ENCODE peak calls at places on chromosomes 5 and 9, in seven cellular contexts. K, V, U, M, S, R and X are unnamed samples.

GRCh38 chr5:107875834-107876233 is 205.1 kb upstream of the EFNA5 start:
- DNase-seq in K (no peak), V (peak; percentile 10), U (no peak), M (no peak), S (no peak), R (no peak), X (no peak)

GRCh38 chr5:2204366-2205184 is 321.9 kb upstream of the IRX4 start:
- DNase-seq in K (no peak), V (peak; percentile 34), U (no peak), M (no peak), S (no peak), R (no peak), X (no peak)

GRCh38 chr9:114804504-114804903 is 1.3 kb downstream of the TNFSF15 start:
- DNase-seq in K (no peak), V (no peak), U (peak; percentile 65), M (no peak), S (peak; percentile 50), R (peak; percentile 39), X (no peak)

GRCh38 chr9:130267930-130268329 is 2.4 kb downstream of the HMCN2 start:
- DNase-seq in K (no peak), V (no peak), U (no peak), M (no peak), S (peak; percentile 40), R (no peak), X (peak; percentile 28)

GRCh38 chr5:72517961-72518690 is 10.9 kb upstream of the ZNF366 start:
- DNase-seq in K (no peak), V (no peak), U (no peak), M (no peak), S (peak; percentile 98), R (peak; percentile 73), X (no peak)

GRCh38 chr5:132100672-132101261 is 27.2 kb downstream of the CSF2 start:
- DNase-seq in K (no peak), V (no peak), U (no peak), M (no peak), S (no peak), R (no peak), X (no peak)

GRCh38 chr5:2149196-2149541 is 266.4 kb upstream of the IRX4 start:
- DNase-seq in K (peak; percentile 58), V (peak; percentile 72), U (no peak), M (no peak), S (no peak), R (no peak), X (no peak)

GRCh38 chr9:3205421-3206095 is 320.2 kb downstream of the RFX3 start:
- DNase-seq in K (peak; percentile 2), V (no peak), U (no peak), M (no peak), S (peak; percentile 11), R (no peak), X (no peak)

GRCh38 chr9:115042781-115043509 is 75.0 kb downstream of the TNC start:
- DNase-seq in K (no peak), V (no peak), U (no peak), M (peak; percentile 16), S (peak; percentile 47), R (no peak), X (no peak)

GRCh38 chr9:130023994-130024596 is 18.9 kb downstream of the FNBP1 start:
- DNase-seq in K (no peak), V (no peak), U (no peak), M (no peak), S (no peak), R (no peak), X (no peak)